ENCODE peak calls at places on chromosome 3, in six cellular contexts. N, G, O, I, V and Q are unnamed samples.

GRCh38 chr3:141442914-141443313 is 43.9 kb upstream of the RASA2 start:
- DNase-seq in G (no peak), I (no peak), O (no peak), N (no peak), V (no peak), Q (no peak)

GRCh38 chr3:177633671-177634207 is 436.5 kb upstream of the TBL1XR1 start:
- DNase-seq in N (peak), V (no peak), I (peak), G (no peak), O (peak), Q (no peak)

GRCh38 chr3:53862241-53862640 is 15.9 kb downstream of the IL17RB start:
- DNase-seq in N (no peak), G (no peak), I (no peak), V (no peak), O (no peak), Q (no peak)

GRCh38 chr3:179398574-179399249 is 51.2 kb downstream of the MFN1 start:
- DNase-seq in G (no peak), V (no peak), N (peak), O (no peak), I (peak), Q (no peak)

GRCh38 chr3:187976361-187976900 is 177.5 kb upstream of the LPP start:
- DNase-seq in O (no peak), V (no peak), I (no peak), N (no peak), G (no peak), Q (no peak)

GRCh38 chr3:100710355-100711198 is 1.3 kb downstream of the TFG start:
- DNase-seq in O (no peak), N (peak), V (no peak), I (peak), G (no peak), Q (no peak)

GRCh38 chr3:126621627-126622345 is 33.1 kb downstream of the TXNRD3 start:
- DNase-seq in N (peak), I (peak), G (no peak), O (peak), V (no peak), Q (no peak)

GRCh38 chr3:119437852-119438251 is 25.6 kb downstream of the TMEM39A start:
- DNase-seq in O (no peak), G (no peak), I (no peak), V (no peak), N (no peak), Q (no peak)

GRCh38 chr3:138412821-138413531 is 21.4 kb upstream of the ESYT3 start:
- DNase-seq in O (no peak), N (peak), G (peak), V (no peak), I (no peak), Q (no peak)

GRCh38 chr3:123201557-123202427 is at the start of gene SEC22A:
- DNase-seq in N (peak), O (peak), V (peak), G (peak), I (peak), Q (peak)

GRCh38 chr3:131694351-131694750 is 191.6 kb upstream of the MRPL3 start:
- DNase-seq in O (no peak), G (no peak), N (peak), V (no peak), I (no peak), Q (no peak)

GRCh38 chr3:69941439-69942176 is 57.9 kb upstream of the SAMMSON start:
- DNase-seq in G (no peak), O (peak), I (no peak), N (no peak), V (no peak), Q (no peak)

GRCh38 chr3:66567066-66567465 is 66.2 kb upstream of the LRIG1 start:
- DNase-seq in V (no peak), N (no peak), O (peak), G (no peak), I (peak), Q (no peak)

GRCh38 chr3:113234688-113235260 is 23.4 kb downstream of the BOC start:
- DNase-seq in N (peak), I (no peak), V (no peak), O (no peak), G (no peak), Q (no peak)

GRCh38 chr3:122563717-122564025 is 429 bp downstream of the PARP9 start:
- DNase-seq in G (no peak), N (peak), I (peak), O (no peak), V (peak), Q (no peak)

GRCh38 chr3:36196058-36196457 is 184.2 kb upstream of the STAC start:
- DNase-seq in G (no peak), N (no peak), O (no peak), V (no peak), I (no peak), Q (no peak)

GRCh38 chr3:99355465-99355864 is 282.9 kb upstream of the COL8A1 start:
- DNase-seq in G (no peak), N (no peak), O (no peak), I (no peak), V (no peak), Q (no peak)

GRCh38 chr3:138434276-138434874 is at the start of gene ESYT3:
- DNase-seq in I (peak), O (no peak), V (peak), G (peak), N (peak), Q (peak)

GRCh38 chr3:126049289-126050049 is 34.5 kb downstream of the SLC41A3 start:
- DNase-seq in G (no peak), O (no peak), I (no peak), N (no peak), V (no peak), Q (no peak)

GRCh38 chr3:154743418-154743817 is 313.4 kb upstream of the GPR149 start:
- DNase-seq in O (no peak), V (no peak), I (no peak), G (no peak), N (no peak), Q (no peak)

GRCh38 chr3:188633206-188633605 is 479.2 kb downstream of the LPP start:
- DNase-seq in V (no peak), G (no peak), N (no peak), I (no peak), O (no peak), Q (no peak)

GRCh38 chr3:11665331-11665730 is 21.6 kb upstream of the VGLL4 start:
- DNase-seq in I (no peak), N (no peak), V (no peak), O (no peak), G (no peak), Q (no peak)

GRCh38 chr3:61877359-61877770 is 316.0 kb downstream of the PTPRG start:
- DNase-seq in O (no peak), N (peak), V (no peak), I (peak), G (no peak), Q (no peak)

GRCh38 chr3:188854395-188855149 is 317.2 kb upstream of the TPRG1 start:
- DNase-seq in O (peak), I (peak), G (no peak), V (no peak), N (peak), Q (no peak)

GRCh38 chr3:113773381-113773780 is 26.5 kb downstream of the ATP6V1A start:
- DNase-seq in O (peak), I (peak), G (no peak), N (peak), V (no peak), Q (no peak)

GRCh38 chr3:14391033-14391432 is 11.4 kb upstream of the SLC6A6 start:
- DNase-seq in I (peak), V (peak), O (peak), N (peak), G (peak), Q (peak)

GRCh38 chr3:11143476-11143875 is 10.8 kb upstream of the HRH1 start:
- DNase-seq in G (no peak), V (no peak), N (no peak), I (no peak), O (no peak), Q (no peak)

GRCh38 chr3:123440181-123440580 is 8.7 kb downstream of the ADCY5 start:
- DNase-seq in V (no peak), I (no peak), G (no peak), N (no peak), O (no peak), Q (no peak)

GRCh38 chr3:43783987-43784639 is 93.4 kb downstream of the ABHD5 start:
- DNase-seq in G (peak), N (no peak), O (no peak), I (no peak), V (no peak), Q (no peak)

GRCh38 chr3:4674216-4674615 is 181.1 kb downstream of the ITPR1 start:
- DNase-seq in V (no peak), N (peak), G (no peak), I (peak), O (peak), Q (no peak)

GRCh38 chr3:14725015-14725431 is 50.1 kb downstream of the C3orf20 start:
- DNase-seq in N (peak), I (peak), V (no peak), G (no peak), O (peak), Q (no peak)

GRCh38 chr3:50238549-50239026 is 2.6 kb downstream of the GNAI2 start:
- DNase-seq in V (peak), O (no peak), G (peak), N (peak), I (peak), Q (peak)

GRCh38 chr3:39671600-39671999 is 137.8 kb upstream of the MYRIP start:
- DNase-seq in O (no peak), I (peak), G (no peak), V (no peak), N (no peak), Q (no peak)

GRCh38 chr3:31896026-31896425 is 85.0 kb downstream of the OSBPL10 start:
- DNase-seq in I (no peak), N (no peak), V (no peak), G (no peak), O (no peak), Q (no peak)

GRCh38 chr3:31896643-31897433 is 84.2 kb downstream of the OSBPL10 start:
- DNase-seq in V (no peak), I (no peak), N (no peak), G (no peak), O (no peak), Q (no peak)

GRCh38 chr3:31895471-31895870 is 85.6 kb downstream of the OSBPL10 start:
- DNase-seq in V (no peak), I (no peak), G (no peak), O (peak), N (no peak), Q (no peak)

GRCh38 chr3:31903686-31904431 is 77.2 kb downstream of the OSBPL10 start:
- DNase-seq in N (no peak), G (no peak), O (no peak), V (no peak), I (no peak), Q (no peak)

GRCh38 chr3:31900583-31900982 is 80.5 kb downstream of the OSBPL10 start:
- DNase-seq in G (no peak), O (no peak), V (no peak), N (no peak), I (no peak), Q (no peak)
- TF ChIP-seq CTCF in G (no peak), O (no peak), V (no peak), N (no peak), I (no peak), Q (no peak)

GRCh38 chr3:156143136-156143535 is 22.8 kb downstream of the KCNAB1 start:
- DNase-seq in I (no peak), G (no peak), V (no peak), O (no peak), N (no peak), Q (no peak)
- H3K4me3 ChIP-seq in I (no peak), G (peak), V (no peak), O (no peak), N (no peak), Q (peak)

GRCh38 chr3:155870133-155870944 is at the start of gene GMPS:
- DNase-seq in N (peak), G (peak), O (peak), I (peak), V (peak), Q (peak)
- TF ChIP-seq CTCF in N (peak), G (peak), O (peak), I (peak), V (peak), Q (peak)

GRCh38 chr3:71784201-71784913 is 591 bp downstream of the PROK2 start:
- DNase-seq in N (no peak), G (no peak), I (no peak), V (no peak), O (no peak), Q (no peak)
- H3K4me3 ChIP-seq in N (no peak), G (peak), I (no peak), V (peak), O (peak), Q (peak)

GRCh38 chr3:71545330-71545729 is 38.2 kb downstream of the FOXP1 start:
- DNase-seq in G (no peak), N (no peak), O (no peak), V (no peak), I (no peak), Q (no peak)

GRCh38 chr3:71537211-71537611 is 46.3 kb downstream of the FOXP1 start:
- DNase-seq in O (peak), I (peak), G (peak), N (peak), V (peak), Q (no peak)

GRCh38 chr3:71542548-71543370 is 40.8 kb downstream of the FOXP1 start:
- DNase-seq in I (peak), V (peak), G (peak), O (peak), N (peak), Q (peak)

GRCh38 chr3:71543371-71544016 is 40.0 kb downstream of the FOXP1 start:
- DNase-seq in G (no peak), N (no peak), I (no peak), V (no peak), O (no peak), Q (peak)

DNA sequence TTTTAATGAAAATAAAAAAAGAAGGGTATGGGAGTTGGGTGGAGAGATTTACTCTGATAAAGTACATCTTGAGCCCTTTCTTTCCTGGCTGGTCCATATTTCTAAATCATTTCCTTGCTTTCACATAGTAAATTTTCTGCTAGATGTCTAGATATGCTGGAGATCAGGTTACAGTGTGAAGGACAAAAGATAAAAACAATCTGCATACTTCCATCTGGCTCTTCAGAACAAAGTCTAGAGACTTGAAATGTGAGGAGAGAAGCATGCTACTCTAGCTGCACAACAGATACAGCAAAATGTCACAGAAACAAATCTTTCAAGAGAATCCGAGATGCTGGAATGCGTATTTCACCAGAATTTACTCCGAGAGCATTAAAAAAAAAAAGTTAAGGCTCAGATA is 42.2 kb downstream of the FOXP1 start:
- DNase-seq in V (no peak), N (no peak), G (no peak), I (peak), O (no peak), Q (no peak)
- TF ChIP-seq CTCF in V (no peak), N (no peak), G (no peak), I (no peak), O (no peak), Q (no peak)

GRCh38 chr3:184583345-184584000 is 21.9 kb downstream of the EPHB3 start:
- DNase-seq in O (no peak), V (peak), I (peak), N (no peak), G (no peak), Q (peak)
- H3K4me3 ChIP-seq in O (peak), V (peak), I (peak), N (peak), G (peak), Q (peak)

GRCh38 chr3:134858516-134859035 is 63.5 kb downstream of the EPHB1 start:
- DNase-seq in V (no peak), N (no peak), O (no peak), I (no peak), G (peak), Q (no peak)
- TF ChIP-seq CTCF in V (no peak), N (no peak), O (no peak), I (no peak), G (no peak), Q (no peak)

DNA sequence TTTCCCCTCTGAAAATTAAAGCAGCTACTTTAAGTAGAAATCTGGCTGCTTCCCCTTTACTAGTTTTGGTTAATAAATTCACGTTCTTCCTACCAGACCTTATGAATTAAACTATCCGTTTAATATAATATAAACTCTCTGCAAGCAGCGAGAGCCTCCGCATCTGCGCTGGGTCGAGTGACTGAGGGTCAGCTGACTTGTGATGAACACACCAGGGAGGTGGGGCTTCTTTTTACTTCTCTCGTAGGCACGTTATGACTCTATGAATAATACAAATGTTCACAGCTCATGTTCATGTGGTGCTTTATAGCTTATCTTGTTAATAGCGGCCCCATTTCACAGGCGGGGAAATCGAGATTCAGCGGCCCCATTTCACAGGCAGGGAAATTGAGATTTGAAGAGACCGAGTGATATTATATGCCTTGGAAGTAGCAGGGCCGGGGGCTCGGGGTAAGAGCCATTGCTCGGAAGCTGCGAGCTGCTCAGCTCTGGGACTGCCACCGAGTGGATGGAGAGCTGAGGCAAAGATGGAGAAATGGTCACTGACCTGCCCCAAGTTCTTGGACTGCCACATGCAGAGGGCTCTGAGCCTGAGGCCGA is 8.3 kb downstream of the MUC4 start:
- DNase-seq in O (peak), G (no peak), I (peak), N (peak), V (peak), Q (no peak)
- H3K4me3 ChIP-seq in O (no peak), G (peak), I (peak), N (peak), V (peak), Q (peak)

DNA sequence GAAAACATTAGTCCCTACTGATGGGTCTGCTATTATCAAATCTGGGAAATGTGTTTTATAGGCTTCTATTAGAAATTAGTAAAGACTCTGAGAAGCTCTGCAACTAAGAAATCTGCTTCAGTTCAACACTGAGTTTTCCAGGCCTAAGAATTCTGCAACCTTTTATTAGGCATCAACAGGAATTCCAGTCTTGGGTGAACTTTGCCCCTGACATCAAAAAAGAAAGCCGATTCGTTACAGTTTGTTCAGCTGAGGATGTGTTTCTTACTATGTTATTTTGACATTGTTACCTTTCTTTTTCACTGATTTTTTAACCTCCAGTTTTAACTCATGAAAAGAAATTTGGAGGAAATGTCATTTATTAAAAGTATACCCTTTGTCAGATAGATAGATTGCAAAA is 131.5 kb upstream of the KCNH8 start:
- DNase-seq in I (no peak), O (no peak), V (no peak), G (no peak), N (no peak), Q (no peak)
- TF ChIP-seq CTCF in I (no peak), O (no peak), V (no peak), G (no peak), N (no peak), Q (no peak)

GRCh38 chr3:152301745-152302181 is 33.0 kb downstream of the MBNL1 start:
- DNase-seq in N (peak), V (no peak), I (no peak), O (no peak), G (no peak), Q (no peak)
- H3K4me3 ChIP-seq in N (peak), V (peak), I (peak), O (peak), G (peak), Q (peak)